ENCODE peak calls at places on chromosomes 2 and 18, in four cellular contexts. G is A172, W is uterus, P is coronary artery. X is an unnamed sample.

GRCh38 chr2:224085246-224085645 is 46.2 kb upstream of the SERPINE2 start:
- DNase-seq in G (peak; percentile 83), W (no peak), P (no peak), X (no peak)

GRCh38 chr18:13611058-13611615 is 115.2 kb downstream of the FAM210A start:
- DNase-seq in G (no peak), W (peak; percentile 52), P (peak; percentile 86), X (peak; percentile 91)

GRCh38 chr2:78701546-78701945 is 324.0 kb upstream of the REG3G start:
- DNase-seq in G (no peak), P (no peak), W (no peak), X (no peak)

GRCh38 chr2:15142069-15142689 is 419.0 kb downstream of the NBAS start:
- DNase-seq in P (no peak), G (peak; percentile 82), W (no peak), X (no peak)

GRCh38 chr2:101251844-101252407 is 760 bp upstream of the CNOT11 start:
- DNase-seq in P (no peak), W (no peak), G (no peak), X (no peak)

GRCh38 chr2:136065384-136065783 is 52.6 kb downstream of the CXCR4 start:
- DNase-seq in W (no peak), P (no peak), G (peak; percentile 70), X (no peak)

GRCh38 chr18:77151791-77152517 is 19.4 kb upstream of the MBP start:
- DNase-seq in G (no peak), P (no peak), W (no peak), X (no peak)

GRCh38 chr2:71905205-71905604 is 242.5 kb downstream of the CYP26B1 start:
- DNase-seq in W (no peak), G (no peak), P (no peak), X (no peak)

GRCh38 chr2:59936031-59936430 is 617.4 kb downstream of the BCL11A start:
- DNase-seq in G (no peak), W (no peak), P (no peak), X (no peak)

GRCh38 chr18:44546954-44547353 is 133.7 kb upstream of the SETBP1 start:
- DNase-seq in P (no peak), G (no peak), W (no peak), X (no peak)

GRCh38 chr2:68185541-68186164 is 28.0 kb downstream of the PNO1 start:
- DNase-seq in P (no peak), G (peak; percentile 47), W (no peak), X (peak; percentile 24)

GRCh38 chr18:6203791-6204190 is 210.9 kb downstream of the L3MBTL4 start:
- DNase-seq in G (no peak), W (no peak), P (no peak), X (no peak)

GRCh38 chr2:263022-263738 is 652 bp downstream of the SH3YL1 start:
- DNase-seq in W (no peak), P (no peak), G (no peak), X (no peak)

GRCh38 chr2:48435909-48436308 is 94.0 kb upstream of the STON1 start:
- DNase-seq in P (no peak), G (no peak), W (no peak), X (no peak)

GRCh38 chr2:200042944-200043343 is 87.6 kb downstream of the MAIP1 start:
- DNase-seq in G (peak; percentile 18), P (no peak), W (no peak), X (no peak)

GRCh38 chr2:241873081-241873802 is 3.7 kb downstream of the RTP5 start:
- DNase-seq in P (no peak), G (no peak), W (no peak), X (no peak)

GRCh38 chr2:188138313-188138712 is 153.4 kb upstream of the GULP1 start:
- DNase-seq in G (no peak), W (no peak), P (no peak), X (no peak)

GRCh38 chr2:201883559-201883958 is 77.2 kb downstream of the CDK15 start:
- DNase-seq in W (peak; percentile 24), P (no peak), G (no peak), X (peak; percentile 86)

GRCh38 chr2:137964066-137964858 is at the start of gene HNMT:
- DNase-seq in W (peak; percentile 29), P (no peak), G (peak; percentile 82), X (peak; percentile 32)

GRCh38 chr2:27003857-27004256 is 28.9 kb upstream of the TMEM214 start:
- DNase-seq in P (no peak), W (no peak), G (peak; percentile 62), X (no peak)

GRCh38 chr2:105929506-105929905 is 184.8 kb downstream of the NCK2 start:
- DNase-seq in G (no peak), P (no peak), W (no peak), X (no peak)

GRCh38 chr2:143572421-143572820 is 443.2 kb downstream of the ARHGAP15 start:
- DNase-seq in W (no peak), G (no peak), P (no peak), X (no peak)

GRCh38 chr2:7974936-7975335 is 706.9 kb upstream of the ID2 start:
- DNase-seq in P (no peak), W (no peak), G (no peak), X (no peak)

GRCh38 chr2:119208791-119209203 is 14.8 kb upstream of the STEAP3 start:
- DNase-seq in G (peak; percentile 99), P (no peak), W (no peak), X (no peak)

GRCh38 chr2:146981921-146982320 is 862.9 kb upstream of the ACVR2A start:
- DNase-seq in G (no peak), P (no peak), W (no peak), X (no peak)

GRCh38 chr2:55986001-55986400 is 62.4 kb upstream of the EFEMP1 start:
- DNase-seq in W (no peak), G (no peak), P (no peak), X (no peak)

GRCh38 chr18:74951165-74951760 is 257.7 kb downstream of the PTGR3 start:
- DNase-seq in W (no peak), P (no peak), G (peak; percentile 73), X (peak; percentile 34)

GRCh38 chr2:118855451-118856279 is 8.2 kb upstream of the EN1 start:
- DNase-seq in G (peak; percentile 54), P (no peak), W (peak; percentile 72), X (peak; percentile 73)

GRCh38 chr2:197710424-197711042 is 5.4 kb downstream of the MARS2 start:
- DNase-seq in P (no peak), W (no peak), G (no peak), X (no peak)

GRCh38 chr2:65850695-65851094 is 418.3 kb upstream of the SPRED2 start:
- DNase-seq in W (no peak), G (no peak), P (no peak), X (no peak)

GRCh38 chr18:12098389-12098788 is 4.7 kb downstream of the ANKRD62 start:
- DNase-seq in P (no peak), W (no peak), G (no peak), X (no peak)

GRCh38 chr2:15388406-15389325 is 172.5 kb downstream of the NBAS start:
- DNase-seq in P (no peak), G (no peak), W (no peak), X (no peak)